ENCODE peak calls at places on chromosomes 5 and 9, in ten cellular contexts. O is left lung, B is tibial artery, A is H9, E is transverse colon, Y is choroid plexus epithelial cell, X is GM13976, K is MCF 10A, F is pancreas, Z is A549. U is an unnamed sample.

GRCh38 chr5:26877154-26877553 is 161.2 kb downstream of the CDH9 start:
- DNase-seq in Z (no peak), B (no peak), E (no peak), K (no peak), Y (no peak), X (no peak), O (no peak), F (no peak), A (no peak), U (no peak)

GRCh38 chr5:7073666-7074065 is 322.3 kb upstream of the ADCY2 start:
- DNase-seq in X (no peak), Z (no peak), A (no peak), E (no peak), Y (no peak), O (no peak), B (no peak), F (no peak), K (no peak), U (no peak)

GRCh38 chr9:82180711-82181110 is 192.1 kb downstream of the SPATA31D1 start:
- DNase-seq in X (no peak), O (no peak), E (no peak), Z (no peak), K (no peak), F (no peak), B (no peak), Y (no peak), A (no peak), U (no peak)

GRCh38 chr5:139052975-139053374 is 145.2 kb downstream of the SIL1 start:
- DNase-seq in O (no peak), A (no peak), B (no peak), E (no peak), Z (no peak), F (no peak), X (no peak), K (no peak), Y (no peak), U (no peak)

GRCh38 chr5:37918420-37918819 is 78.6 kb upstream of the GDNF start:
- DNase-seq in Z (no peak), O (no peak), A (no peak), F (no peak), K (no peak), B (no peak), Y (peak; percentile 12), X (no peak), E (no peak), U (no peak)

GRCh38 chr9:72477862-72478564 is 43.4 kb upstream of the TMC1 start:
- DNase-seq in X (peak; percentile 40), K (peak; percentile 86), B (no peak), O (no peak), Y (peak; percentile 71), F (no peak), Z (peak; percentile 92), E (peak; percentile 35), A (no peak), U (no peak)

GRCh38 chr9:14962193-14962899 is 52.1 kb upstream of the FREM1 start:
- DNase-seq in Z (no peak), F (no peak), O (no peak), Y (no peak), E (no peak), X (no peak), B (no peak), K (peak; percentile 79), A (no peak), U (no peak)

GRCh38 chr5:157855404-157855994 is 3.4 kb downstream of the CLINT1 start:
- DNase-seq in Y (peak; percentile 79), F (no peak), A (peak; percentile 73), Z (peak; percentile 68), K (peak; percentile 79), E (peak; percentile 63), X (no peak), O (no peak), B (peak; percentile 73), U (no peak)

DNA sequence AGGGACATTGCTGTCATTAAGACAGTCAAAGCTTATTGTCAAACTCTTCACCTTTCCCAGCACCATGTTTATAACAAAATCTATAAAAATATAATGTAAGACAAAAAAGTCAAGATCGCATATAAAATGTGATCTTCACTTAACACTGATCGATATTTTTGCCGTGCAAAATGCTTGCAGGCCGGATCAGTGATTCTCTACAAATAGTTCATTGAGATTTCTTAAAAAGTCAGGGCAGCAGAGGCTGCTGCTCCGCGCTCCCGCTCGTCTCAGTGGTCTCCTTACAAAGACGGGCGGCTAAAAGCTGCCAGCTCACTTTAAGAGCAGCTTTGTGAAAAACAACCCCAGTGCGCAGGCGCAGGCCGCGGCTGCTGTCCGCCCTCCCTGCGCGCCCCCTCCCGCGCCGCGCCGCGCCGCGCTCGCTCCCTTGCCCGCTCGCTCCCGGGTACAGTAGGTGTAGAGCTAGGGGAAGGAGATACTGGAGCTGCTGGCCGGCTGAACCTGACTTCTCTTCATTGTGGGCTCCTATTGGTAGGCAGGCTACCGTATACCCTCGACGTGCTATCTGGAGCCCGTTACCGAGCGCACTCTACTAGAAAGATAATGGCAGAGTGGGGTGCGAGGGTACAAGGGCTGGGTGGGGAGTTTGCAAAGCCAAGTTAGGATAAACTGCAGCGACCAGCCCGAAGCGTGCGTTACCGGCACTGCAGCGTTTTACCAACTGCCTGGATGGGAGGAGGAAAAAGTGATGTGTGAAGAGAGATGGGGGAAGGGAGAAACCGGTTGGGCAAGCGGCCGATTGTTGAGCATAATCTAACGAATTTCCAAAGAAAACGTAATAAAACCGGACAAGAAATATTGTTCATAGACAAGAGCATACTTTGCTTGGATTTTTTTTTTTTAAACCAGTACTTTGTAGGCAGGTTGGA is at the start of gene ARRDC3:
- DNase-seq in Y (peak; percentile 97), X (peak; percentile 85), A (peak; percentile 97), Z (peak; percentile 95), B (peak; percentile 98), E (peak; percentile 97), F (peak; percentile 98), O (peak; percentile 97), K (peak; percentile 96), U (peak; percentile 97)
- TF ChIP-seq CTCF in Y (no peak), X (no peak), A (no peak), Z (no peak), B (peak; percentile 13), E (no peak), F (no peak), O (no peak), K (no peak), U (no peak)

DNA sequence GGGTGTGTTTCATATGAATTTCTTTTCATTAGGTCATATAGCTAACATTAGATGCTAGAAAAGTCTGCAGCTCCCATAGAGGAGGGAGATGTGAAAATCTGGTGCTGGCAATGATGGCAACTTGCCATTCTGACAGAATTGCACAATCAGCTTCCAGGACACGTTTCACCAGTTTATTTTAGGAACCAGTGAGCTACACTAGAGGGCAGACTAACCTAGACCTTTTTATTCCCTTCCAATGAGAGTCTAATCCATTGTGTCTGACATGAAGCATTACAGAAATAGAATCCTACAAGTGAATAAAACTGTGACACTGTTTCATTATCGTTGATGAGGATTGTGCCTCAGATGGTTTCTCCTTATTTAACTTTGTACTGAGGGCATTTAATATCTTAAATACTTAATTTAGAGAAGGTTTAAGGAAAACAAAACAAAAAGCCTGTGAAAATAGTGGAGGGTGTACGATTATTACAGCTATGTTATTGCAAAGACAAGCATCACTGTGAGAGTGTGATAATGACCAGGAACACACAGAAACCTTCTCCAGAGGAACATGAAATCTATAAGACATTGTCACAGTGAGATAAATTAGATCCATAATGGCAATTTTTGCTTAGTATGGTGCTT is 363.3 kb upstream of the RPS23 start:
- DNase-seq in A (no peak), O (peak; percentile 56), F (no peak), Z (peak; percentile 69), Y (peak; percentile 94), K (peak; percentile 94), X (peak; percentile 47), B (peak; percentile 88), E (peak; percentile 74), U (no peak)
- TF ChIP-seq CTCF in A (peak; percentile 74), O (peak; percentile 52), F (peak; percentile 66), Z (peak; percentile 83), Y (peak; percentile 74), K (peak; percentile 66), X (peak; percentile 58), B (peak; percentile 82), E (peak; percentile 65), U (peak; percentile 76)

GRCh38 chr9:133954862-133955529 is 37.1 kb downstream of the VAV2 start:
- DNase-seq in Z (no peak), A (no peak), B (no peak), X (no peak), E (no peak), O (no peak), K (no peak), Y (no peak), F (peak; percentile 39), U (peak; percentile 36)

GRCh38 chr9:133957328-133957727 is 34.8 kb downstream of the VAV2 start:
- DNase-seq in O (no peak), E (no peak), F (peak; percentile 52), Y (no peak), Z (no peak), X (no peak), K (no peak), B (no peak), A (no peak), U (peak; percentile 40)

GRCh38 chr9:133956520-133957076 is 35.5 kb downstream of the VAV2 start:
- DNase-seq in A (peak; percentile 69), F (peak; percentile 92), Z (no peak), X (no peak), E (no peak), B (no peak), Y (peak; percentile 53), K (no peak), O (no peak), U (peak; percentile 55)

GRCh38 chr9:133953976-133954709 is 38.0 kb downstream of the VAV2 start:
- DNase-seq in A (no peak), Y (no peak), X (peak; percentile 81), O (no peak), Z (no peak), K (no peak), E (no peak), B (no peak), F (peak; percentile 67), U (peak; percentile 43)

DNA sequence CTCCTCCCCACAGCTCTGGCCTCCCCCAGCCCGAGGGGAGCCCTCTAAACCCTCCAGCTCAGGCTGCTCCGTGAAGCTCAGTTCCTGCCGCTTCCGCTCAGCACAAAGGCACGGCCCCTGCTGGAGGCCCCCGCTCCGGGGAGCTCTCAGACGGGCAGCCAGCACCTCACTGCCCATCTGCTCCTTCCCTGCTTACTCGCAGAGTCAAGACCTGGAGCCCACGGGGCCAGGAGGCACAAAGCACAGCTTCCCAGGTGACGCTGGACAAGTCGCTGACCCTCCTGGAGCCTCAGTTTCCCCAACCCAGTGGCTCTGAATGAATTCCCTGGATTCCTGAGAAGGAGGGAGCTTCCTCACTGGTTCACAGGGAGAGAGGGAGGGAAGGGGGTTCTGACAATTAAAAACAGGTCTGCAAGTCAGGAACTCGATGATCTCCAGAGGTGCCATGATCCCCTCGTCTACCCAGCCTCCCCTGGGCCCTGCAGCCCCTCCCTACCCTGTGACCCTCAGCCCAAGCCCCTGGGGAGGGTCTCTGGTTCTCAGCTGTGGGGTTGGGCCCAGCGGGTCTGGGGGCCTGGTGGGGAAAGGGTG is 36.2 kb downstream of the VAV2 start:
- DNase-seq in Z (no peak), K (no peak), Y (peak; percentile 71), B (no peak), X (peak; percentile 85), E (peak; percentile 51), A (peak; percentile 74), O (no peak), F (peak; percentile 72), U (peak; percentile 50)
- TF ChIP-seq CTCF in Z (no peak), K (no peak), Y (peak; percentile 62), B (no peak), X (no peak), E (no peak), A (peak; percentile 20), O (no peak), F (no peak), U (no peak)

DNA sequence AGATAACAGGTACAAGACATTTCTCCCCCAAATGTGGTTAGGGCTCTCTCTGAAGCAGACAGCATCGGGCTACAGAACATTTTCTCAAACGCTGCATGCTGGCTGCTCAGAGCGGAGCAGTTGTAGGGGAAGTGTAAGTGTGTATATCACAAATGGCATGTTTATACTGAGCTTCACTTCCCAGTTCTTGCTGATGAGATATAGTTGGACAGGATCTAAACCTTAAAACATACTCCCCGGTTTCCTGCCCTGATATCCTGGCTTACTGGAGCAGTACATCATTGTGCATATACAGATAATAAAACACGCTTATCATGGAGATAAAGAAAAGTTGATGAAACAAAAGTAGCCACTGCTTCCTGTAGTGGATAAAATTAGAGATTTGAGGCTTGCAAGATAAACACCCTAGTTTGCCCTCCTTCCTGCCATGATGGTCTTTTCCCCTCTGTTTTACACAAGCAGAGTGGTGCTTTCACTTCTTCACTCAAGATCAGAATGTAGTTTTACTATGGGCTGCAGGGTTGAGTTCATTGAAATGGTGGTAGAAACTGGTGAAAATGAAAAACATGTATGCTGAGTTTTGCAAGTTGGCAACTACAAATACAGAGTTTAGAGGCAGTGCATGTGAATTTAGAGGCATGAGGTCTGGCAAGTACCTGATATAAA is 15.0 kb downstream of the NPR3 start:
- DNase-seq in B (no peak), O (no peak), Y (no peak), K (no peak), X (no peak), A (no peak), Z (no peak), E (no peak), F (no peak), U (no peak)
- TF ChIP-seq CTCF in B (no peak), O (no peak), Y (no peak), K (no peak), X (no peak), A (no peak), Z (no peak), E (no peak), F (no peak), U (no peak)